ENCODE peak calls at places on chromosome 16, in nine cellular contexts. One of them, this sample, is unnamed.

GRCh38 chr16:11410382-11411058 is 65.3 kb downstream of the RMI2 start:
- DNase-seq in A549: no peak
- DNase-seq in GM12878: no peak
- DNase-seq in SK-N-SH: no peak
- DNase-seq in HCT116: no peak
- DNase-seq in GM23338: no peak
- DNase-seq in K562: no peak
- DNase-seq in HepG2: no peak
- DNase-seq in Panc1: no peak
- DNase-seq in this sample: peak; percentile 84

GRCh38 chr16:47604306-47604705 is 143.2 kb downstream of the PHKB start:
- DNase-seq in HepG2: no peak
- DNase-seq in K562: no peak
- DNase-seq in SK-N-SH: no peak
- DNase-seq in GM23338: no peak
- DNase-seq in Panc1: no peak
- DNase-seq in HCT116: no peak
- DNase-seq in A549: no peak
- DNase-seq in GM12878: no peak
- DNase-seq in this sample: no peak

GRCh38 chr16:17705847-17706246 is 235.1 kb upstream of the XYLT1 start:
- DNase-seq in SK-N-SH: no peak
- DNase-seq in GM23338: no peak
- DNase-seq in Panc1: no peak
- DNase-seq in HepG2: no peak
- DNase-seq in K562: no peak
- DNase-seq in A549: no peak
- DNase-seq in HCT116: no peak
- DNase-seq in GM12878: no peak
- DNase-seq in this sample: no peak

GRCh38 chr16:4684030-4684715 is 9.2 kb upstream of the NUDT16L1 start:
- DNase-seq in HepG2: no peak
- DNase-seq in GM23338: no peak
- DNase-seq in K562: no peak
- DNase-seq in GM12878: no peak
- DNase-seq in A549: no peak
- DNase-seq in Panc1: no peak
- DNase-seq in HCT116: no peak
- DNase-seq in SK-N-SH: no peak
- DNase-seq in this sample: no peak

GRCh38 chr16:72824761-72825160 is 223.2 kb downstream of the ZFHX3 start:
- DNase-seq in A549: no peak
- DNase-seq in HCT116: no peak
- DNase-seq in GM23338: no peak
- DNase-seq in GM12878: no peak
- DNase-seq in HepG2: no peak
- DNase-seq in SK-N-SH: no peak
- DNase-seq in Panc1: no peak
- DNase-seq in K562: no peak
- DNase-seq in this sample: no peak

GRCh38 chr16:10086620-10087019 is 95.6 kb downstream of the GRIN2A start:
- DNase-seq in HCT116: no peak
- DNase-seq in K562: no peak
- DNase-seq in SK-N-SH: no peak
- DNase-seq in Panc1: no peak
- DNase-seq in A549: no peak
- DNase-seq in HepG2: no peak
- DNase-seq in GM23338: no peak
- DNase-seq in GM12878: no peak
- DNase-seq in this sample: no peak

GRCh38 chr16:77289331-77289809 is 90.2 kb downstream of the SYCE1L start:
- DNase-seq in A549: peak; percentile 20
- DNase-seq in GM23338: no peak
- DNase-seq in K562: no peak
- DNase-seq in HCT116: no peak
- DNase-seq in GM12878: no peak
- DNase-seq in SK-N-SH: peak; percentile 15
- DNase-seq in HepG2: no peak
- DNase-seq in Panc1: no peak
- DNase-seq in this sample: no peak

GRCh38 chr16:57242650-57243049 is 2.4 kb upstream of the ARL2BP start:
- DNase-seq in HepG2: no peak
- DNase-seq in GM23338: no peak
- DNase-seq in HCT116: no peak
- DNase-seq in A549: no peak
- DNase-seq in SK-N-SH: no peak
- DNase-seq in Panc1: no peak
- DNase-seq in GM12878: no peak
- DNase-seq in K562: no peak
- DNase-seq in this sample: no peak

GRCh38 chr16:56005958-56006357 is 130.8 kb upstream of the CES5A start:
- DNase-seq in A549: no peak
- DNase-seq in HCT116: no peak
- DNase-seq in SK-N-SH: no peak
- DNase-seq in Panc1: no peak
- DNase-seq in K562: no peak
- DNase-seq in GM12878: no peak
- DNase-seq in GM23338: peak; percentile 21
- DNase-seq in HepG2: no peak
- DNase-seq in this sample: no peak

GRCh38 chr16:49855822-49856740 is at the start of gene ZNF423:
- DNase-seq in SK-N-SH: peak; percentile 75
- DNase-seq in HepG2: no peak
- DNase-seq in GM12878: no peak
- DNase-seq in HCT116: no peak
- DNase-seq in A549: no peak
- DNase-seq in K562: no peak
- DNase-seq in Panc1: no peak
- DNase-seq in GM23338: peak; percentile 58
- DNase-seq in this sample: no peak

GRCh38 chr16:53501216-53501859 is 1.7 kb downstream of the AKTIP start:
- DNase-seq in K562: no peak
- DNase-seq in HCT116: no peak
- DNase-seq in SK-N-SH: no peak
- DNase-seq in A549: no peak
- DNase-seq in GM12878: no peak
- DNase-seq in GM23338: peak; percentile 21
- DNase-seq in Panc1: no peak
- DNase-seq in HepG2: no peak
- DNase-seq in this sample: no peak

GRCh38 chr16:56288019-56288418 is 96.7 kb downstream of the GNAO1 start:
- DNase-seq in Panc1: no peak
- DNase-seq in K562: no peak
- DNase-seq in HepG2: no peak
- DNase-seq in HCT116: no peak
- DNase-seq in GM12878: no peak
- DNase-seq in GM23338: no peak
- DNase-seq in A549: no peak
- DNase-seq in SK-N-SH: no peak
- DNase-seq in this sample: no peak

GRCh38 chr16:62018301-62019060 is 17.8 kb downstream of the CDH8 start:
- DNase-seq in HepG2: no peak
- DNase-seq in HCT116: no peak
- DNase-seq in A549: no peak
- DNase-seq in GM23338: peak; percentile 16
- DNase-seq in GM12878: no peak
- DNase-seq in Panc1: no peak
- DNase-seq in SK-N-SH: no peak
- DNase-seq in K562: no peak
- DNase-seq in this sample: no peak

GRCh38 chr16:22099256-22099975 is 7.1 kb downstream of the VWA3A start:
- DNase-seq in Panc1: no peak
- DNase-seq in HepG2: no peak
- DNase-seq in GM23338: no peak
- DNase-seq in K562: no peak
- DNase-seq in HCT116: no peak
- DNase-seq in SK-N-SH: no peak
- DNase-seq in A549: no peak
- DNase-seq in GM12878: no peak
- DNase-seq in this sample: no peak

GRCh38 chr16:75787421-75787820 is 61.1 kb upstream of the CPHXL start:
- DNase-seq in Panc1: no peak
- DNase-seq in A549: no peak
- DNase-seq in HCT116: no peak
- DNase-seq in SK-N-SH: no peak
- DNase-seq in HepG2: no peak
- DNase-seq in GM12878: no peak
- DNase-seq in K562: no peak
- DNase-seq in GM23338: no peak
- DNase-seq in this sample: no peak

GRCh38 chr16:72952404-72953301 is 95.3 kb downstream of the ZFHX3 start:
- DNase-seq in HCT116: no peak
- DNase-seq in K562: no peak
- DNase-seq in SK-N-SH: peak; percentile 57
- DNase-seq in GM23338: no peak
- DNase-seq in A549: no peak
- DNase-seq in GM12878: no peak
- DNase-seq in HepG2: no peak
- DNase-seq in Panc1: no peak
- DNase-seq in this sample: no peak

GRCh38 chr16:88309174-88309904 is 73.4 kb upstream of the ZNF469 start:
- DNase-seq in GM23338: no peak
- DNase-seq in HepG2: no peak
- DNase-seq in HCT116: no peak
- DNase-seq in GM12878: no peak
- DNase-seq in K562: no peak
- DNase-seq in A549: no peak
- DNase-seq in SK-N-SH: no peak
- DNase-seq in Panc1: no peak
- DNase-seq in this sample: no peak

GRCh38 chr16:88308441-88309173 is 74.2 kb upstream of the ZNF469 start:
- DNase-seq in K562: no peak
- DNase-seq in GM23338: no peak
- DNase-seq in Panc1: no peak
- DNase-seq in GM12878: no peak
- DNase-seq in HepG2: no peak
- DNase-seq in SK-N-SH: no peak
- DNase-seq in A549: no peak
- DNase-seq in HCT116: no peak
- DNase-seq in this sample: no peak

GRCh38 chr16:88305176-88305575 is 77.6 kb upstream of the ZNF469 start:
- DNase-seq in HepG2: no peak
- DNase-seq in A549: no peak
- DNase-seq in GM12878: no peak
- DNase-seq in Panc1: no peak
- DNase-seq in SK-N-SH: no peak
- DNase-seq in GM23338: no peak
- DNase-seq in K562: no peak
- DNase-seq in HCT116: no peak
- DNase-seq in this sample: no peak

GRCh38 chr16:88306411-88306810 is 76.3 kb upstream of the ZNF469 start:
- DNase-seq in HepG2: no peak
- DNase-seq in Panc1: no peak
- DNase-seq in GM12878: no peak
- DNase-seq in A549: no peak
- DNase-seq in K562: no peak
- DNase-seq in SK-N-SH: no peak
- DNase-seq in GM23338: no peak
- DNase-seq in HCT116: no peak
- DNase-seq in this sample: no peak

GRCh38 chr16:88306860-88307545 is 75.8 kb upstream of the ZNF469 start:
- DNase-seq in GM23338: no peak
- DNase-seq in GM12878: no peak
- DNase-seq in A549: no peak
- DNase-seq in HepG2: peak; percentile 37
- DNase-seq in Panc1: no peak
- DNase-seq in SK-N-SH: no peak
- DNase-seq in HCT116: no peak
- DNase-seq in K562: no peak
- DNase-seq in this sample: no peak
- TF ChIP-seq REST in GM23338: no peak
- TF ChIP-seq REST in GM12878: no peak
- TF ChIP-seq REST in A549: no peak
- TF ChIP-seq REST in HepG2: no peak
- TF ChIP-seq REST in Panc1: no peak
- TF ChIP-seq REST in SK-N-SH: peak; percentile 47
- TF ChIP-seq REST in HCT116: no peak
- TF ChIP-seq REST in K562: no peak
- TF ChIP-seq REST in this sample: no peak

GRCh38 chr16:84806256-84806889 is 13.4 kb upstream of the CRISPLD2 start:
- DNase-seq in HCT116: no peak
- DNase-seq in GM12878: peak; percentile 13
- DNase-seq in A549: peak; percentile 52
- DNase-seq in Panc1: peak; percentile 32
- DNase-seq in SK-N-SH: peak; percentile 86
- DNase-seq in HepG2: no peak
- DNase-seq in GM23338: no peak
- DNase-seq in K562: peak; percentile 71
- DNase-seq in this sample: peak; percentile 44
- TF ChIP-seq REST in HCT116: no peak
- TF ChIP-seq REST in GM12878: no peak
- TF ChIP-seq REST in A549: no peak
- TF ChIP-seq REST in Panc1: no peak
- TF ChIP-seq REST in SK-N-SH: peak; percentile 3
- TF ChIP-seq REST in HepG2: no peak
- TF ChIP-seq REST in GM23338: no peak
- TF ChIP-seq REST in K562: no peak
- TF ChIP-seq REST in this sample: no peak

DNA sequence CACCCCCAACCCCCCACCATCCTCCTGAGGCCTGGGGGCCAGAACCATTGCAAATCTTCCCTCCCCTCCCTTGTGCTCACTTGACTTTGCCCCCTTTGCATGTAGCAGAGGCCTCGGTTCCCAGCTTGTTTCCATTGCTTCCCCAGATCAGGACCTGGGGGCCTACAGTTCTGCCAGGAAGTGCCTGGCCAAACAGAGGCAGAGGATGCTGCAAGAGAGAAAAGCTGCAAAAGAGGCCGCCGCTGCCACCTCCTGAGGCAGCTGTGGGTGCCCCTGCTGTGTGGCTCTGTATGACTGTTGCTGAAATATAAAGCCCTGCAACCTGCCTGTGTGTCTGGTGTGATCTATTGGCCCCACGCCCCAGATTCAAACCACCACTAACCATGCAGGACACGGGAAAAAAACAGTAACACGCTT is 2.3 kb downstream of the NDUFB10 start:
- DNase-seq in A549: no peak
- DNase-seq in HCT116: no peak
- DNase-seq in SK-N-SH: no peak
- DNase-seq in GM23338: no peak
- DNase-seq in HepG2: peak; percentile 49
- DNase-seq in GM12878: no peak
- DNase-seq in Panc1: no peak
- DNase-seq in K562: peak; percentile 24
- DNase-seq in this sample: peak; percentile 62
- TF ChIP-seq REST in A549: no peak
- TF ChIP-seq REST in HCT116: no peak
- TF ChIP-seq REST in SK-N-SH: no peak
- TF ChIP-seq REST in GM23338: no peak
- TF ChIP-seq REST in HepG2: no peak
- TF ChIP-seq REST in GM12878: no peak
- TF ChIP-seq REST in Panc1: no peak
- TF ChIP-seq REST in K562: no peak
- TF ChIP-seq REST in this sample: no peak

DNA sequence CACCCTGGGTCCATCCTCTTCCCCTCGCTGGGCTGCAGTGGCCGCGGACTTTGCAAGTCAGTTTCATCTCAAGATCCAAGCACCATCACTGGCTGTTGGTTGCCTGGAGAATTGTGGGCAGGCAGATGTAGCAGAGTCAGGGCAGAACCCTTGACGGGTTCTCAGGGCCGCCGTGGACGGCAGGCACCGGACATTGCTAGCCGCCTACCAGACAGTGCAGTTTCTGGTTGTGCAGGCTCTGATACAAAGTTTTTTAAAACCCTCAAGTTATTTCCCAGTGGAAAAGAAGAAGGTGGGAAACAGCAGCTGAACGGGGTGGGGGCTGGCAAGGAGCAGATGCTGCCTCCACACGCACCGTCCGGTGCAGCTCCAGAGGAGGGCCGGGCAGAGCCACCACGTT is 3.4 kb downstream of the MAPK8IP3 start:
- DNase-seq in HCT116: no peak
- DNase-seq in GM12878: no peak
- DNase-seq in K562: no peak
- DNase-seq in Panc1: no peak
- DNase-seq in SK-N-SH: no peak
- DNase-seq in GM23338: no peak
- DNase-seq in HepG2: no peak
- DNase-seq in A549: no peak
- DNase-seq in this sample: no peak
- TF ChIP-seq REST in HCT116: no peak
- TF ChIP-seq REST in GM12878: no peak
- TF ChIP-seq REST in K562: no peak
- TF ChIP-seq REST in Panc1: no peak
- TF ChIP-seq REST in SK-N-SH: no peak
- TF ChIP-seq REST in GM23338: no peak
- TF ChIP-seq REST in HepG2: no peak
- TF ChIP-seq REST in A549: no peak
- TF ChIP-seq REST in this sample: no peak

This sample was measured in HL-60.